ENCODE peak calls at places on chromosomes 2 and 18, in four cellular contexts. N is H9, L is fibroblast of lung, P is HepG2. C is an unnamed sample.

GRCh38 chr18:28647961-28648360 is 471.0 kb upstream of the CDH2 start:
- DNase-seq in N (no peak), L (no peak), P (no peak), C (no peak)

GRCh38 chr2:98212291-98212690 is 125.3 kb downstream of the VWA3B start:
- DNase-seq in P (no peak), L (no peak), N (no peak), C (no peak)

GRCh38 chr18:75438891-75439290 is 11.4 kb upstream of the SMIM21 start:
- DNase-seq in L (peak), P (no peak), N (no peak), C (no peak)

GRCh38 chr18:47909484-47909883 is 21.0 kb downstream of the SMAD2 start:
- DNase-seq in N (no peak), P (no peak), L (no peak), C (no peak)

GRCh38 chr2:6642011-6642410 is 223.7 kb downstream of the CMPK2 start:
- DNase-seq in L (no peak), N (no peak), P (no peak), C (no peak)

GRCh38 chr2:110863726-110864125 is 131.4 kb downstream of the ACOXL start:
- DNase-seq in N (no peak), L (no peak), P (no peak), C (no peak)

GRCh38 chr2:60604665-60605064 is 51.2 kb upstream of the BCL11A start:
- DNase-seq in P (no peak), N (no peak), L (no peak), C (no peak)

GRCh38 chr2:85037622-85038021 is 66.7 kb downstream of the KCMF1 start:
- DNase-seq in P (no peak), N (no peak), L (no peak), C (no peak)

GRCh38 chr18:50696929-50697328 is 122.9 kb downstream of the MRO start:
- DNase-seq in N (no peak), L (no peak), P (no peak), C (no peak)

GRCh38 chr2:11129598-11130449 is 25.4 kb upstream of the SLC66A3 start:
- DNase-seq in N (peak), P (peak), L (no peak), C (peak)

GRCh38 chr2:235642446-235643107 is 148.7 kb downstream of the AGAP1 start:
- DNase-seq in P (no peak), N (no peak), L (peak), C (no peak)

GRCh38 chr18:494602-494983 is 5.9 kb downstream of the COLEC12 start:
- DNase-seq in N (no peak), P (no peak), L (peak), C (no peak)

GRCh38 chr2:28370355-28370754 is 22.3 kb upstream of the FOSL2 start:
- DNase-seq in N (no peak), L (no peak), P (no peak), C (no peak)

GRCh38 chr2:218852911-218853667 is 6.5 kb upstream of the WNT6 start:
- DNase-seq in P (peak), L (peak), N (peak), C (no peak)

GRCh38 chr18:44518091-44518490 is 162.6 kb upstream of the SETBP1 start:
- DNase-seq in L (peak), P (no peak), N (no peak), C (no peak)

GRCh38 chr2:198324071-198324470 is 519.7 kb downstream of the PLCL1 start:
- DNase-seq in N (no peak), L (no peak), P (no peak), C (no peak)

GRCh38 chr2:151549191-151549590 is 139.5 kb downstream of the RIF1 start:
- DNase-seq in P (no peak), L (no peak), N (no peak), C (no peak)

GRCh38 chr2:168635065-168635577 is 167.3 kb upstream of the NOSTRIN start:
- DNase-seq in N (peak), L (peak), P (no peak), C (peak)

GRCh38 chr2:72292433-72292832 is 144.8 kb upstream of the CYP26B1 start:
- DNase-seq in L (no peak), N (no peak), P (no peak), C (no peak)

GRCh38 chr2:154706660-154707059 is 8.2 kb downstream of the KCNJ3 start:
- DNase-seq in L (no peak), N (no peak), P (no peak), C (no peak)

GRCh38 chr2:9782197-9782719 is 61.0 kb upstream of the TAF1B start:
- DNase-seq in P (no peak), L (no peak), N (no peak), C (peak)

GRCh38 chr2:138269726-138270125 is 231.8 kb upstream of the SPOPL start:
- DNase-seq in N (no peak), P (no peak), L (no peak), C (no peak)

GRCh38 chr18:78853341-78853740 is 126.3 kb upstream of the SALL3 start:
- DNase-seq in P (no peak), N (no peak), L (no peak), C (no peak)

GRCh38 chr2:240014327-240014726 is 10.8 kb downstream of the NDUFA10 start:
- DNase-seq in P (no peak), N (no peak), L (no peak), C (no peak)

GRCh38 chr2:240018071-240018750 is 6.9 kb downstream of the NDUFA10 start:
- DNase-seq in P (no peak), L (no peak), N (no peak), C (no peak)

GRCh38 chr2:240013343-240013742 is 11.8 kb downstream of the NDUFA10 start:
- DNase-seq in L (peak), N (no peak), P (no peak), C (no peak)
- TF ChIP-seq CTCF in L (peak), N (peak), P (no peak), C (no peak)

GRCh38 chr2:74461187-74462053 is 3.2 kb downstream of the WBP1 start:
- DNase-seq in N (peak), L (no peak), P (peak), C (no peak)

GRCh38 chr2:74457549-74458131 is 598 bp upstream of the WBP1 start:
- DNase-seq in L (no peak), P (peak), N (peak), C (peak)

GRCh38 chr2:74458132-74458956 is at the start of gene WBP1:
- DNase-seq in P (peak), L (peak), N (peak), C (peak)

GRCh38 chr2:74458957-74459290 is 686 bp downstream of the WBP1 start:
- DNase-seq in L (peak), P (no peak), N (no peak), C (no peak)

GRCh38 chr2:74459377-74460118 is 1.3 kb downstream of the WBP1 start:
- DNase-seq in N (no peak), L (no peak), P (no peak), C (peak)
- H3K9ac ChIP-seq in N (no peak), L (no peak), P (no peak), C (no peak)

GRCh38 chr2:155815851-155816250 is 516.7 kb downstream of the NR4A2 start:
- DNase-seq in N (peak), L (no peak), P (peak), C (no peak)
- TF ChIP-seq CTCF in N (peak), L (no peak), P (peak), C (peak)

DNA sequence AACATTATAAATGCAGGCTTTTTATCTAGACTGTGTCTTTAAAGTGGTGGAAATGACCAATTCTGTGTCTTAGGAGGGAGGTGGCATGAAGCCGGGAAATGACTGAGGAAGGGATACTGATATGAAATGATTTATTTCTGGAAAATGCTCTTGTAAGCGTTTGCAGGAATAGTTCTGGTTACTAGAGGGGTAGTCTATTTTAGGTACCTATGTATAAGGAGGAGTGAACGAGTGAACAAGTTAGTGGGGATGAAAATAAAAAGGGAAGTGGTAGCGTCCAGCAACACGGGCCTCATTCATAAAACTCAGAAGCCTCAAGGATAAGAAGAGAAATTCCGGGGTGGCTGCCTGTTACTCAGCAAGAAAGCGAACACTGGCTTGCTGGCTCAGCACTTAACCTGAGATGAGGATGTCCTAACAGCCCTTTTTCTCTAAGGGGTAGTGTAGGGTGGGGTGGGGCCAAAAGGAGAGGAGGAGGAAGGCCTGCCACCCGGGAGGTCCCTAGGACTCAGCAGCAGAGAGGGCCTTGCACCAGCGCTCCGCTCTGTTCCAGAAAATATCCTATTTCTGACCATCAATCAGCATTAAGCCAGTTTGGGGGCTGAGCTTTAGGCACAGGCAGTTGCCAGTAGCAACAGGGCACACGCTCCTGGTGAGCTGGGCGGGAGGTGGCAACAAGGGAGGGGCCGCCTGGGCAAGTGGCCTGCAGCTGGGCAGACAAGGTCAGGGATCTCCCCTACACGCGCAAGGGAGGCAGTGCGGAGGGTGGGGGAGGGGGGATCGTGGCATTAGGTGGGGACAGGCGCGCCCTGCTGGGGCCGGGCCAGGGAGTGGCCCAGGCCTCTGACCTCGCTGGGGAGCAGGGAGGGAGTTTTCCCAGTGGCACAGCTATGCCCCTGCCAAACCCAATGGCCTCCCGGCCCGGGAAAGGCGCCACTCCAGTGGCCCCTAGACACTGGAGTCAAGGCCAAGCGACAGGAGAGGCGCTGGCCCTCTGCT is 303.0 kb downstream of the NCKAP5 start:
- DNase-seq in N (peak), P (no peak), L (no peak), C (peak)
- H3K9ac ChIP-seq in N (no peak), P (no peak), L (no peak), C (no peak)

GRCh38 chr2:172455121-172455515 is 27.7 kb downstream of the ITGA6 start:
- DNase-seq in P (no peak), L (no peak), N (no peak), C (no peak)
- TF ChIP-seq CTCF in P (no peak), L (no peak), N (no peak), C (no peak)

DNA sequence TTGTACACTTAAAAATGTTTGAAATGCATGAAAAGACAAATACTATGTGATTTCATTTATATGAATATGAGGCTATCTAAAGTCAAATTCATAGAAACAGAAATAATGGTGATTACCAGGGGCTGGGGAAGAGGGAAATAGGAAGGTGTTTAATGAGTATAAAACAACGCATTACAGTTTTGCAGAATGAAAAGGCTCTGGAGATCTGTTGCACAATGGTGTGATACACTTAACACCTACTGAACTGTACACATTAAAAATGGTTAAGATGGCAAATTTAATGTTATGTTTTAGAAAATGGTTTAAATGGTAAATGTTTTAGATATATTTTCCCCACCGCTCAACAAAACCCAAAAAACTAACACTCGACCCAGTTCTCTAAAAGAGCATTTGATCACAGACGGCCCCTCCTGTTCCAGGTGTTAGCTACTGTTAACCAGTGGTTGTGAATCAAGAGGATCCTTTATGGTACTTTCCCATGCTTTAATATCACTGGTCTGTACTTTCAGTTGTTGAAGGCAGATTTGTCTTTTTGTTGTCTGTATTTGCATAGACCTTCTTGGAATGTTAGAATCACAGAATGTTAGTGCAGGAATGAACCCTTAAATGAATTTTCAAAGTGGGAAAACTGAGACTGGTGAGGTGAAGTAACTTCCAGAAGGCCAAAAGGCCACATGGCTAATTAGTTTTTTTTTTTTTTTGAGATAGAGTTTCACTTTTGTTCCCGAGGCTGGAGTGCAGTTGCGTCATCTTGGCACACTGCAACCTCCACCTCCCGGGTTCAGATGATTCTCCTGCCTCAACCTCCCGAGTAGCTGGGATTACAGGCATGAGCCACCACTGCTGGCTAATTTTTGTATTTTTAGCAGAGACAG is 10.2 kb downstream of the RAB10 start:
- DNase-seq in P (peak), L (peak), N (no peak), C (no peak)
- H3K9ac ChIP-seq in P (no peak), L (no peak), N (no peak), C (no peak)

DNA sequence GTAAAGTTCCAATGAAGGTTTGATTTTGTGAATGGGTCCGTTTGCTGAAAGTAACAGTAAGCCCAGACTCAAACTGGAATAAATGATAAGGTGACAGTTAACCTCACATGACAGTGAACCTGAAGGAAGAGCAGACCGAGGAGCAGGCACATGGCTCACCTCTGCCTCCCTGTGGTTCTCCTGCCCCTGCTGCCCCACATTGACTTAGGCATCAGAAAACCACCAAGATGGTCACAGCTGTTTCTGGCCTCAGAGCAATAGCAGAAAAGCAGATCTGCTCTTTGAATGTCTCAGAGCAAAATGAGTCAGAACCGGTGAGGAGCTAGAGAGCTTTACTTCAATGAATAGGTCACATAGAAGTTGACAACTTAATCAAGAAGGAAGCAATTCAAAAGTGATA is 487.6 kb downstream of the METTL4 start:
- DNase-seq in L (no peak), N (peak), P (no peak), C (no peak)
- TF ChIP-seq CTCF in L (no peak), N (peak), P (peak), C (peak)

C was measured in kidney.